ENCODE peak calls at places on chromosomes 4 and X, in nine cellular contexts. G is stimulated activated CD8-positive, alpha-beta memory T cell treated with anti-CD3 and anti-CD28 coated beads, Interleukin-4, amount 100 ng/mL, for 24 hours; P is H9; L is AG08395; S is Right ventricle myocardium inferior; N is iris pigment epithelial cell; H is NCI-H748 treated with DMSO at 0.1 percent for 48 hours; J is fibroblast of mammary gland; A is foreskin keratinocyte. F is an unnamed sample.

GRCh38 chrX:10841579-10841978 is 221.2 kb upstream of the MID1 start:
- DNase-seq in G (no peak), P (no peak), L (peak), S (no peak), N (peak), H (no peak), J (peak), A (no peak), F (no peak)

GRCh38 chr4:83252782-83253405 is 31.7 kb downstream of the COQ2 start:
- DNase-seq in G (peak), P (peak), L (peak), S (no peak), N (peak), H (peak), J (peak), A (no peak), F (peak)

GRCh38 chr4:68984947-68985346 is 33.3 kb upstream of the UGT2A3 start:
- DNase-seq in G (no peak), P (no peak), L (no peak), S (no peak), N (no peak), H (no peak), J (no peak), A (no peak), F (no peak)

GRCh38 chr4:139266583-139267257 is 13.3 kb downstream of the MGARP start:
- DNase-seq in G (peak), P (peak), L (peak), S (peak), N (peak), H (no peak), J (peak), A (no peak), F (peak)

GRCh38 chr4:69896530-69897116 is 34.2 kb upstream of the CSN1S1 start:
- DNase-seq in G (no peak), P (no peak), L (no peak), S (no peak), N (peak), H (no peak), J (peak), A (no peak), F (peak)

GRCh38 chr4:179307297-179308136 is 1865.3 kb upstream of the AGA start:
- DNase-seq in G (no peak), P (peak), L (peak), S (no peak), N (peak), H (no peak), J (peak), A (no peak), F (peak)

GRCh38 chr4:85147481-85148076 is 181.1 kb upstream of the WDFY3 start:
- DNase-seq in G (no peak), P (peak), L (peak), S (peak), N (peak), H (peak), J (peak), A (no peak), F (peak)

GRCh38 chr4:89836031-89836777 is 757 bp downstream of the SNCA start:
- DNase-seq in G (no peak), P (peak), L (no peak), S (no peak), N (no peak), H (no peak), J (no peak), A (peak), F (peak)

GRCh38 chr4:951594-952468 is 19.6 kb downstream of the TMEM175 start:
- DNase-seq in G (no peak), P (no peak), L (no peak), S (peak), N (no peak), H (no peak), J (no peak), A (no peak), F (no peak)

GRCh38 chr4:88938138-88938537 is 118.8 kb downstream of the FAM13A start:
- DNase-seq in G (no peak), P (no peak), L (peak), S (no peak), N (peak), H (no peak), J (peak), A (peak), F (no peak)

F was measured in NCI-H82.